ENCODE peak calls at places on chromosome 9, in six cellular contexts. F is HFF-Myc, S is fibroblast of lung, B is AG08395, D is foreskin fibroblast, V is iPS-NIHi11. X is an unnamed sample.

GRCh38 chr9:91155181-91155580 is 206.5 kb downstream of the AUH start:
- DNase-seq in F (no peak), S (no peak), B (no peak), D (no peak), V (no peak), X (no peak)

GRCh38 chr9:68515304-68516017 is 25.2 kb downstream of the TMEM252 start:
- DNase-seq in F (no peak), S (no peak), B (no peak), D (peak), V (no peak), X (peak)

GRCh38 chr9:131530930-131531832 is at the start of gene UCK1:
- DNase-seq in F (peak), S (peak), B (peak), D (peak), V (peak), X (peak)

GRCh38 chr9:87596862-87597261 is 99.2 kb downstream of the DAPK1 start:
- DNase-seq in F (no peak), S (no peak), B (peak), D (peak), V (no peak), X (no peak)

GRCh38 chr9:121835581-121836381 is 184.3 kb downstream of the DAB2IP start:
- DNase-seq in F (no peak), S (no peak), B (no peak), D (no peak), V (no peak), X (no peak)

GRCh38 chr9:135565636-135566035 is 4.1 kb downstream of the PAEP start:
- DNase-seq in F (no peak), S (no peak), B (no peak), D (no peak), V (no peak), X (no peak)

GRCh38 chr9:3732077-3733038 is 206.6 kb upstream of the RFX3 start:
- DNase-seq in F (peak), S (peak), B (peak), D (peak), V (peak), X (peak)

GRCh38 chr9:93202919-93203712 is 19.2 kb downstream of the WNK2 start:
- DNase-seq in F (no peak), S (no peak), B (no peak), D (no peak), V (no peak), X (no peak)

GRCh38 chr9:131095666-131096489 is 453 bp upstream of the AIF1L start:
- DNase-seq in F (no peak), S (peak), B (peak), D (peak), V (peak), X (no peak)

GRCh38 chr9:101707708-101708107 is 30.7 kb downstream of the GRIN3A start:
- DNase-seq in F (no peak), S (no peak), B (no peak), D (no peak), V (no peak), X (peak)

GRCh38 chr9:116501871-116502270 is 185.2 kb upstream of the TRIM32 start:
- DNase-seq in F (no peak), S (peak), B (peak), D (peak), V (no peak), X (peak)

GRCh38 chr9:36398745-36399144 is 1.3 kb downstream of the RNF38 start:
- DNase-seq in F (no peak), S (peak), B (peak), D (peak), V (no peak), X (no peak)

GRCh38 chr9:69637193-69637592 is 35.0 kb downstream of the APBA1 start:
- DNase-seq in F (no peak), S (peak), B (no peak), D (no peak), V (no peak), X (no peak)

GRCh38 chr9:105064248-105065118 is 136.5 kb upstream of the ABCA1 start:
- DNase-seq in F (peak), S (peak), B (peak), D (peak), V (peak), X (peak)

GRCh38 chr9:108675708-108676107 is 180.1 kb downstream of the ACTL7B start:
- DNase-seq in F (no peak), S (no peak), B (no peak), D (no peak), V (no peak), X (no peak)

GRCh38 chr9:21677834-21678233 is 124.6 kb upstream of the MTAP start:
- DNase-seq in F (no peak), S (peak), B (peak), D (peak), V (no peak), X (peak)

X was measured in stromal cell of bone marrow.